ENCODE peak calls at places on chromosomes 16 and 17, in nine cellular contexts. One of them, this sample, is unnamed.

GRCh38 chr16:52549011-52549692 is 2.2 kb upstream of the TOX3 start:
- DNase-seq in NCI-H1417: peak
- DNase-seq in HTR-8/SVneo: no peak
- DNase-seq in GM12891: no peak
- DNase-seq in BE2C: no peak
- DNase-seq in stimulated activated CD8-positive, alpha-beta memory T cell treated with anti-CD3 and anti-CD28 coated beads, Interleukin-4, amount 100 ng/mL, for 24 hours: no peak
- DNase-seq in activated T-cell treated with anti-CD3 and anti-CD28 coated beads, Interleukin-2, amount 50 U/mL, for 72 hours: no peak
- DNase-seq in NB4: no peak
- DNase-seq in activated naive CD4-positive, alpha-beta T cell treated with anti-CD3 and anti-CD28 coated beads, Interleukin-2, amount 10 ng/mL, durations not matched to agents 7 days and 5 days: no peak
- DNase-seq in this sample: peak

GRCh38 chr16:11006666-11007065 is 62.3 kb downstream of the CLEC16A start:
- DNase-seq in NCI-H1417: no peak
- DNase-seq in HTR-8/SVneo: no peak
- DNase-seq in GM12891: no peak
- DNase-seq in BE2C: no peak
- DNase-seq in stimulated activated CD8-positive, alpha-beta memory T cell treated with anti-CD3 and anti-CD28 coated beads, Interleukin-4, amount 100 ng/mL, for 24 hours: no peak
- DNase-seq in activated T-cell treated with anti-CD3 and anti-CD28 coated beads, Interleukin-2, amount 50 U/mL, for 72 hours: no peak
- DNase-seq in NB4: no peak
- DNase-seq in activated naive CD4-positive, alpha-beta T cell treated with anti-CD3 and anti-CD28 coated beads, Interleukin-2, amount 10 ng/mL, durations not matched to agents 7 days and 5 days: no peak
- DNase-seq in this sample: no peak

GRCh38 chr16:67006930-67007658 is 18.7 kb downstream of the CES4A start:
- DNase-seq in NCI-H1417: no peak
- DNase-seq in HTR-8/SVneo: no peak
- DNase-seq in GM12891: no peak
- DNase-seq in BE2C: no peak
- DNase-seq in stimulated activated CD8-positive, alpha-beta memory T cell treated with anti-CD3 and anti-CD28 coated beads, Interleukin-4, amount 100 ng/mL, for 24 hours: no peak
- DNase-seq in activated T-cell treated with anti-CD3 and anti-CD28 coated beads, Interleukin-2, amount 50 U/mL, for 72 hours: no peak
- DNase-seq in NB4: no peak
- DNase-seq in activated naive CD4-positive, alpha-beta T cell treated with anti-CD3 and anti-CD28 coated beads, Interleukin-2, amount 10 ng/mL, durations not matched to agents 7 days and 5 days: no peak
- DNase-seq in this sample: no peak

GRCh38 chr17:14604920-14605599 is 304.2 kb downstream of the HS3ST3B1 start:
- DNase-seq in NCI-H1417: no peak
- DNase-seq in HTR-8/SVneo: no peak
- DNase-seq in GM12891: no peak
- DNase-seq in BE2C: no peak
- DNase-seq in stimulated activated CD8-positive, alpha-beta memory T cell treated with anti-CD3 and anti-CD28 coated beads, Interleukin-4, amount 100 ng/mL, for 24 hours: no peak
- DNase-seq in activated T-cell treated with anti-CD3 and anti-CD28 coated beads, Interleukin-2, amount 50 U/mL, for 72 hours: no peak
- DNase-seq in NB4: peak
- DNase-seq in activated naive CD4-positive, alpha-beta T cell treated with anti-CD3 and anti-CD28 coated beads, Interleukin-2, amount 10 ng/mL, durations not matched to agents 7 days and 5 days: no peak
- DNase-seq in this sample: no peak

GRCh38 chr17:57493171-57493570 is 236.8 kb downstream of the MSI2 start:
- DNase-seq in NCI-H1417: no peak
- DNase-seq in HTR-8/SVneo: no peak
- DNase-seq in GM12891: no peak
- DNase-seq in BE2C: no peak
- DNase-seq in stimulated activated CD8-positive, alpha-beta memory T cell treated with anti-CD3 and anti-CD28 coated beads, Interleukin-4, amount 100 ng/mL, for 24 hours: no peak
- DNase-seq in activated T-cell treated with anti-CD3 and anti-CD28 coated beads, Interleukin-2, amount 50 U/mL, for 72 hours: no peak
- DNase-seq in NB4: peak
- DNase-seq in activated naive CD4-positive, alpha-beta T cell treated with anti-CD3 and anti-CD28 coated beads, Interleukin-2, amount 10 ng/mL, durations not matched to agents 7 days and 5 days: no peak
- DNase-seq in this sample: no peak

GRCh38 chr17:57511475-57512123 is 233.5 kb downstream of the CCDC182 start:
- DNase-seq in NCI-H1417: no peak
- DNase-seq in HTR-8/SVneo: no peak
- DNase-seq in GM12891: no peak
- DNase-seq in BE2C: no peak
- DNase-seq in stimulated activated CD8-positive, alpha-beta memory T cell treated with anti-CD3 and anti-CD28 coated beads, Interleukin-4, amount 100 ng/mL, for 24 hours: no peak
- DNase-seq in activated T-cell treated with anti-CD3 and anti-CD28 coated beads, Interleukin-2, amount 50 U/mL, for 72 hours: no peak
- DNase-seq in NB4: no peak
- DNase-seq in activated naive CD4-positive, alpha-beta T cell treated with anti-CD3 and anti-CD28 coated beads, Interleukin-2, amount 10 ng/mL, durations not matched to agents 7 days and 5 days: no peak
- DNase-seq in this sample: no peak

GRCh38 chr17:68057531-68057952 is 22.0 kb downstream of the KPNA2 start:
- DNase-seq in NCI-H1417: peak
- DNase-seq in HTR-8/SVneo: no peak
- DNase-seq in GM12891: no peak
- DNase-seq in BE2C: peak
- DNase-seq in stimulated activated CD8-positive, alpha-beta memory T cell treated with anti-CD3 and anti-CD28 coated beads, Interleukin-4, amount 100 ng/mL, for 24 hours: peak
- DNase-seq in activated T-cell treated with anti-CD3 and anti-CD28 coated beads, Interleukin-2, amount 50 U/mL, for 72 hours: peak
- DNase-seq in NB4: peak
- DNase-seq in activated naive CD4-positive, alpha-beta T cell treated with anti-CD3 and anti-CD28 coated beads, Interleukin-2, amount 10 ng/mL, durations not matched to agents 7 days and 5 days: peak
- DNase-seq in this sample: peak

GRCh38 chr16:22977294-22977697 is 163.3 kb downstream of the HS3ST2 start:
- DNase-seq in NCI-H1417: peak
- DNase-seq in HTR-8/SVneo: no peak
- DNase-seq in GM12891: no peak
- DNase-seq in BE2C: no peak
- DNase-seq in stimulated activated CD8-positive, alpha-beta memory T cell treated with anti-CD3 and anti-CD28 coated beads, Interleukin-4, amount 100 ng/mL, for 24 hours: no peak
- DNase-seq in activated T-cell treated with anti-CD3 and anti-CD28 coated beads, Interleukin-2, amount 50 U/mL, for 72 hours: no peak
- DNase-seq in NB4: peak
- DNase-seq in activated naive CD4-positive, alpha-beta T cell treated with anti-CD3 and anti-CD28 coated beads, Interleukin-2, amount 10 ng/mL, durations not matched to agents 7 days and 5 days: no peak
- DNase-seq in this sample: peak

GRCh38 chr17:30950669-30951399 is 20.0 kb upstream of the RNF135 start:
- DNase-seq in NCI-H1417: peak
- DNase-seq in HTR-8/SVneo: no peak
- DNase-seq in GM12891: no peak
- DNase-seq in BE2C: peak
- DNase-seq in stimulated activated CD8-positive, alpha-beta memory T cell treated with anti-CD3 and anti-CD28 coated beads, Interleukin-4, amount 100 ng/mL, for 24 hours: no peak
- DNase-seq in activated T-cell treated with anti-CD3 and anti-CD28 coated beads, Interleukin-2, amount 50 U/mL, for 72 hours: no peak
- DNase-seq in NB4: no peak
- DNase-seq in activated naive CD4-positive, alpha-beta T cell treated with anti-CD3 and anti-CD28 coated beads, Interleukin-2, amount 10 ng/mL, durations not matched to agents 7 days and 5 days: no peak
- DNase-seq in this sample: no peak